ENCODE peak calls at places on chromosomes 12 and 14, in ten cellular contexts. M is fibroblast of lung, E is stomach, Z is tibial artery, I is HFF-Myc, S is coronary artery, P is RWPE1, O is GM13976, Y is Caco-2, F is HepG2. K is an unnamed sample.

GRCh38 chr12:101230547-101230946 is 20.5 kb upstream of the SLC5A8 start:
- DNase-seq in Y (no peak), P (peak), S (no peak), F (no peak), Z (no peak), O (no peak), I (no peak), E (no peak), M (peak), K (no peak)

GRCh38 chr12:117063162-117063911 is 35.9 kb downstream of the TESC start:
- DNase-seq in Z (no peak), Y (no peak), E (no peak), O (peak), I (no peak), P (no peak), S (no peak), F (no peak), M (no peak), K (peak)

GRCh38 chr12:25151476-25151875 is 43.5 kb downstream of the DNAI7 start:
- DNase-seq in S (peak), M (peak), Z (peak), O (no peak), I (peak), F (no peak), Y (no peak), E (peak), P (peak), K (peak)

GRCh38 chr14:80930836-80931389 is 10.6 kb downstream of the CEP128 start:
- DNase-seq in I (peak), P (peak), Y (no peak), O (peak), F (no peak), M (peak), S (no peak), E (no peak), Z (no peak), K (peak)

GRCh38 chr12:120669055-120669828 is 17.7 kb upstream of the MLEC start:
- DNase-seq in P (no peak), F (no peak), Y (no peak), O (no peak), M (peak), I (no peak), E (peak), Z (peak), S (no peak), K (peak)

GRCh38 chr12:52413202-52413601 is 7.1 kb upstream of the KRT82 start:
- DNase-seq in I (no peak), P (no peak), Y (no peak), E (no peak), F (no peak), M (no peak), S (no peak), Z (no peak), O (no peak), K (no peak)

GRCh38 chr12:18467636-18468520 is 206.6 kb downstream of the PIK3C2G start:
- DNase-seq in E (no peak), O (peak), P (no peak), Z (no peak), F (no peak), Y (no peak), M (peak), I (no peak), S (no peak), K (no peak)

GRCh38 chr12:27460471-27460978 is 14.0 kb downstream of the SMCO2 start:
- DNase-seq in I (no peak), F (no peak), M (peak), Z (no peak), Y (no peak), O (no peak), E (no peak), S (no peak), P (peak), K (peak)

GRCh38 chr12:726281-727140 is 25.9 kb upstream of the WNK1 start:
- DNase-seq in Z (no peak), Y (no peak), F (peak), M (peak), E (no peak), S (no peak), I (no peak), O (no peak), P (peak), K (no peak)

GRCh38 chr12:123479442-123480180 is 21.7 kb downstream of the SNRNP35 start:
- DNase-seq in Z (peak), I (no peak), O (no peak), P (no peak), F (no peak), Y (no peak), S (no peak), E (no peak), M (no peak), K (no peak)

GRCh38 chr12:72246370-72246769 is 25.8 kb upstream of the TRHDE start:
- DNase-seq in P (no peak), E (no peak), M (peak), O (no peak), S (no peak), Z (no peak), Y (no peak), F (no peak), I (no peak), K (no peak)

GRCh38 chr12:71085575-71085974 is 72.2 kb downstream of the TSPAN8 start:
- DNase-seq in O (no peak), S (no peak), E (no peak), F (no peak), Y (no peak), P (no peak), I (no peak), Z (no peak), M (no peak), K (no peak)

GRCh38 chr12:94558612-94559011 is 91.7 kb downstream of the TMCC3 start:
- DNase-seq in E (no peak), P (no peak), F (no peak), S (no peak), I (no peak), Z (no peak), O (no peak), Y (no peak), M (no peak), K (no peak)

GRCh38 chr12:56593909-56594621 is 36.1 kb downstream of the BAZ2A start:
- DNase-seq in S (no peak), Z (peak), F (peak), E (peak), O (peak), Y (peak), I (peak), M (peak), P (peak), K (peak)

GRCh38 chr12:124236651-124237050 is 58.2 kb upstream of the RFLNA start:
- DNase-seq in Y (no peak), O (no peak), E (no peak), P (peak), Z (no peak), M (peak), F (no peak), I (no peak), S (no peak), K (peak)

GRCh38 chr12:52231305-52232232 is 1.5 kb upstream of the KRT7 start:
- DNase-seq in E (no peak), P (no peak), F (no peak), Z (peak), M (no peak), S (no peak), I (no peak), Y (no peak), O (peak), K (peak)

GRCh38 chr12:34306133-34306830 is 284.0 kb downstream of the ALG10 start:
- DNase-seq in E (no peak), M (no peak), Z (no peak), Y (no peak), S (no peak), F (no peak), P (no peak), O (no peak), I (no peak), K (no peak)

GRCh38 chr12:45863332-45863731 is 127.0 kb downstream of the SCAF11 start:
- DNase-seq in I (no peak), P (no peak), Z (no peak), M (no peak), S (no peak), F (no peak), O (no peak), E (no peak), Y (no peak), K (no peak)

GRCh38 chr12:119227292-119227691 is 48.6 kb downstream of the HSPB8 start:
- DNase-seq in O (no peak), I (no peak), Y (no peak), F (no peak), E (no peak), Z (no peak), P (peak), M (no peak), S (no peak), K (no peak)

GRCh38 chr12:22900401-22900800 is 275.4 kb downstream of the ETNK1 start:
- DNase-seq in S (no peak), I (no peak), M (no peak), P (no peak), Y (no peak), E (no peak), Z (no peak), O (no peak), F (no peak), K (no peak)

GRCh38 chr12:89525824-89526770 is at the start of gene POC1B:
- DNase-seq in E (peak), F (peak), Z (peak), I (peak), O (peak), Y (peak), S (peak), M (peak), P (peak), K (peak)

GRCh38 chr12:24177889-24178288 is 228.4 kb upstream of the SOX5 start:
- DNase-seq in I (no peak), S (no peak), P (no peak), Y (no peak), E (no peak), M (no peak), O (no peak), F (no peak), Z (no peak), K (no peak)

GRCh38 chr12:67018105-67018504 is 251.1 kb upstream of the CAND1 start:
- DNase-seq in Y (no peak), P (no peak), I (no peak), M (no peak), E (no peak), F (no peak), Z (no peak), S (no peak), O (no peak), K (no peak)

GRCh38 chr14:51792819-51793218 is 67.6 kb upstream of the GNG2 start:
- DNase-seq in I (no peak), O (no peak), F (no peak), P (no peak), M (peak), S (no peak), Z (no peak), E (no peak), Y (no peak), K (no peak)

GRCh38 chr12:28780096-28780495 is 369.0 kb upstream of the FAR2 start:
- DNase-seq in O (no peak), I (peak), P (peak), E (no peak), S (no peak), Y (no peak), M (peak), Z (no peak), F (peak), K (peak)

GRCh38 chr14:61342486-61342885 is 21.1 kb downstream of the PRKCH start:
- DNase-seq in O (no peak), S (no peak), I (no peak), F (no peak), E (no peak), Z (no peak), P (no peak), Y (no peak), M (no peak), K (peak)

GRCh38 chr12:11881835-11882234 is 188.9 kb upstream of the BCL2L14 start:
- DNase-seq in Y (no peak), E (no peak), M (no peak), P (no peak), O (no peak), Z (no peak), S (no peak), F (peak), I (no peak), K (peak)

GRCh38 chr12:63085120-63085519 is 65.9 kb downstream of the AVPR1A start:
- DNase-seq in E (no peak), F (no peak), I (no peak), Z (no peak), Y (no peak), O (no peak), M (no peak), S (no peak), P (no peak), K (no peak)

GRCh38 chr12:2457215-2458112 is 337.3 kb upstream of the FKBP4 start:
- DNase-seq in Y (no peak), P (no peak), E (no peak), F (no peak), S (no peak), M (no peak), I (no peak), O (no peak), Z (no peak), K (no peak)

GRCh38 chr14:23523229-23524016 is 28.1 kb downstream of the ZFHX2 start:
- DNase-seq in E (no peak), P (no peak), S (no peak), I (no peak), M (no peak), O (no peak), Y (no peak), Z (no peak), F (no peak), K (no peak)

GRCh38 chr12:28708918-28709371 is 440.1 kb upstream of the FAR2 start:
- DNase-seq in F (no peak), E (no peak), Z (peak), O (no peak), P (no peak), I (peak), S (no peak), M (peak), Y (no peak), K (no peak)

GRCh38 chr14:63088865-63089264 is 43.6 kb upstream of the KCNH5 start:
- DNase-seq in P (no peak), F (no peak), Z (no peak), E (no peak), Y (no peak), O (no peak), S (no peak), M (no peak), I (no peak), K (no peak)

GRCh38 chr14:101076451-101077220 is 173.1 kb upstream of the RTL1 start:
- DNase-seq in Y (no peak), P (no peak), O (no peak), M (no peak), S (peak), I (no peak), F (no peak), E (peak), Z (no peak), K (no peak)

GRCh38 chr12:109996483-109996853 is 300 bp upstream of the GIT2 start:
- DNase-seq in M (no peak), P (no peak), O (no peak), S (no peak), Z (no peak), E (no peak), Y (no peak), I (no peak), F (no peak), K (no peak)

GRCh38 chr14:32224731-32225377 is 21.8 kb upstream of the RNU6-8 start:
- DNase-seq in M (peak), O (no peak), E (no peak), Z (peak), S (no peak), Y (peak), I (peak), F (peak), P (peak), K (no peak)

GRCh38 chr12:57591567-57592325 is 754 bp downstream of the PIP4K2C start:
- DNase-seq in F (no peak), O (no peak), S (no peak), I (no peak), Z (no peak), M (peak), Y (peak), E (peak), P (no peak), K (peak)

GRCh38 chr12:68954811-68955210 is 21.8 kb upstream of the CPM start:
- DNase-seq in F (no peak), E (no peak), O (no peak), Z (no peak), P (no peak), S (no peak), I (no peak), M (no peak), Y (no peak), K (no peak)

GRCh38 chr14:101966742-101967141 is 2.4 kb downstream of the DYNC1H1 start:
- DNase-seq in O (no peak), I (no peak), Z (no peak), P (no peak), E (no peak), Y (no peak), F (no peak), S (no peak), M (no peak), K (no peak)

GRCh38 chr14:105065280-105066228 is at the start of gene GPR132:
- DNase-seq in Y (no peak), E (peak), P (no peak), M (peak), S (peak), Z (peak), I (no peak), F (no peak), O (peak), K (peak)

GRCh38 chr12:6730169-6730568 is 6.3 kb downstream of the COPS7A start:
- DNase-seq in E (no peak), F (no peak), I (no peak), Z (no peak), S (no peak), Y (no peak), P (no peak), M (no peak), O (no peak), K (no peak)
- TF ChIP-seq CTCF in E (no peak), F (no peak), I (no peak), Z (no peak), S (no peak), Y (no peak), P (no peak), M (no peak), O (no peak), K (no peak)

GRCh38 chr14:59018460-59018859 is 170.0 kb upstream of the DAAM1 start:
- DNase-seq in E (no peak), O (no peak), Y (no peak), F (no peak), Z (no peak), I (no peak), M (no peak), P (no peak), S (no peak), K (no peak)

GRCh38 chr14:59022144-59022543 is 166.3 kb upstream of the DAAM1 start:
- DNase-seq in Z (no peak), E (no peak), I (no peak), S (no peak), M (no peak), O (no peak), Y (no peak), F (no peak), P (no peak), K (no peak)

GRCh38 chr14:59017285-59017965 is 171.0 kb upstream of the DAAM1 start:
- DNase-seq in E (no peak), F (no peak), S (no peak), Z (no peak), Y (no peak), P (no peak), I (no peak), O (no peak), M (peak), K (no peak)

GRCh38 chr14:59020382-59020781 is 168.1 kb upstream of the DAAM1 start:
- DNase-seq in Z (no peak), O (no peak), I (no peak), Y (peak), S (no peak), P (peak), F (no peak), E (no peak), M (peak), K (no peak)

GRCh38 chr14:59018978-59019377 is 169.5 kb upstream of the DAAM1 start:
- DNase-seq in I (no peak), O (no peak), F (no peak), E (no peak), M (no peak), Z (no peak), P (no peak), S (no peak), Y (peak), K (no peak)
- TF ChIP-seq CTCF in I (peak), O (no peak), F (peak), E (no peak), M (peak), Z (no peak), P (no peak), S (no peak), Y (peak), K (no peak)

GRCh38 chr14:95196826-95197497 is 39.6 kb upstream of the DICER1 start:
- DNase-seq in Z (no peak), F (no peak), I (no peak), E (no peak), M (no peak), S (peak), P (no peak), O (no peak), Y (no peak), K (no peak)

GRCh38 chr14:95198320-95198719 is 41.0 kb upstream of the DICER1 start:
- DNase-seq in F (no peak), M (no peak), P (no peak), I (no peak), Y (no peak), S (peak), E (no peak), Z (no peak), O (no peak), K (no peak)

GRCh38 chr14:95197498-95198010 is 40.2 kb upstream of the DICER1 start:
- DNase-seq in E (peak), F (no peak), M (no peak), P (peak), S (peak), O (no peak), I (no peak), Z (no peak), Y (peak), K (no peak)

GRCh38 chr14:95195031-95195430 is 37.7 kb upstream of the DICER1 start:
- DNase-seq in O (no peak), F (no peak), E (no peak), S (peak), I (no peak), Z (no peak), Y (no peak), P (no peak), M (no peak), K (no peak)

DNA sequence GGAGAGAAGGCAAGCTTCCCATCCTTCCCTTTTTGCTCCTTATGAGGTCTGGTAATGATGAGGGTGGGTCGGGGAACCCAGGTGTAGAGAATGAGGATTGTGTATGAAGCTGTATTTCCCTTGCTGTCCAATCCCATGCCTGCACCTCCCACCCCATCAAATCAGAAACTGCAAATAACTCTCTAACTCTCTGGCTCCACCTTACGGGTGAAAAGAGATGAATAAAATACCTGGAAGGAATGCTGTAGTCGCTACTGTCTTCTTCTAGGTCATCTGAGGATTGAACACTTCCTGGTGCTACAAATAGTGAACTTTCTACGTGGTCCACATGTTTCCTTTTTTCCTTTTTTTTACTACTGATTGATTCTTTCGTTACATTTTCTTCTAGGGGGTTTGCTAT is 38.9 kb upstream of the DICER1 start:
- DNase-seq in I (no peak), Y (peak), F (peak), P (peak), M (no peak), S (peak), O (peak), E (no peak), Z (no peak), K (no peak)
- TF ChIP-seq CTCF in I (no peak), Y (no peak), F (no peak), P (no peak), M (no peak), S (no peak), O (peak), E (no peak), Z (no peak), K (peak)

GRCh38 chr14:49306152-49306751 is 279.9 kb downstream of the RPS29 start:
- DNase-seq in P (peak), S (no peak), O (peak), F (peak), I (no peak), E (no peak), Z (no peak), M (peak), Y (peak), K (no peak)
- TF ChIP-seq CTCF in P (peak), S (peak), O (no peak), F (peak), I (no peak), E (no peak), Z (peak), M (peak), Y (peak), K (peak)

GRCh38 chr12:4104722-4105244 is 168.8 kb upstream of the CCND2 start:
- DNase-seq in S (no peak), I (no peak), Y (no peak), M (no peak), E (no peak), O (no peak), P (no peak), Z (no peak), F (no peak), K (no peak)

GRCh38 chr12:4099276-4099675 is 174.3 kb upstream of the CCND2 start:
- DNase-seq in E (no peak), Y (peak), P (no peak), S (no peak), I (no peak), M (no peak), F (no peak), O (no peak), Z (no peak), K (no peak)
- TF ChIP-seq CTCF in E (no peak), Y (no peak), P (no peak), S (no peak), I (peak), M (no peak), F (peak), O (no peak), Z (no peak), K (no peak)